ENCODE peak calls at places on chromosome X, in four cellular contexts. One of them, this sample, is unnamed.

GRCh38 chrX:103779156-103779555 is 2.5 kb downstream of the PLP1 start:
- DNase-seq in epithelial cell of esophagus: no peak
- DNase-seq in naive thymus-derived CD4-positive, alpha-beta T cell: no peak
- DNase-seq in SJSA1: no peak
- DNase-seq in this sample: no peak

GRCh38 chrX:41332408-41332987 is 1.5 kb upstream of the DDX3X start:
- DNase-seq in SJSA1: no peak
- DNase-seq in naive thymus-derived CD4-positive, alpha-beta T cell: no peak
- DNase-seq in epithelial cell of esophagus: peak
- DNase-seq in this sample: peak

GRCh38 chrX:13028871-13029336 is 15.5 kb downstream of the FAM9C start:
- DNase-seq in epithelial cell of esophagus: peak
- DNase-seq in naive thymus-derived CD4-positive, alpha-beta T cell: no peak
- DNase-seq in SJSA1: no peak
- DNase-seq in this sample: no peak

GRCh38 chrX:64843224-64843623 is 133.0 kb downstream of the ZC4H2 start:
- DNase-seq in naive thymus-derived CD4-positive, alpha-beta T cell: no peak
- DNase-seq in epithelial cell of esophagus: no peak
- DNase-seq in SJSA1: no peak
- DNase-seq in this sample: no peak

GRCh38 chrX:152445926-152446325 is 5.2 kb downstream of the GABRA3 start:
- DNase-seq in epithelial cell of esophagus: no peak
- DNase-seq in naive thymus-derived CD4-positive, alpha-beta T cell: no peak
- DNase-seq in SJSA1: no peak
- DNase-seq in this sample: no peak

GRCh38 chrX:40096395-40097091 is 1.2 kb downstream of the BCOR start:
- DNase-seq in SJSA1: peak
- DNase-seq in epithelial cell of esophagus: no peak
- DNase-seq in naive thymus-derived CD4-positive, alpha-beta T cell: peak
- DNase-seq in this sample: peak

GRCh38 chrX:51461053-51462050 is 35.0 kb downstream of the NUDT11 start:
- DNase-seq in SJSA1: peak
- DNase-seq in epithelial cell of esophagus: peak
- DNase-seq in naive thymus-derived CD4-positive, alpha-beta T cell: peak
- DNase-seq in this sample: no peak

GRCh38 chrX:19194285-19195242 is 72.3 kb upstream of the ADGRG2 start:
- DNase-seq in epithelial cell of esophagus: no peak
- DNase-seq in naive thymus-derived CD4-positive, alpha-beta T cell: no peak
- DNase-seq in SJSA1: no peak
- DNase-seq in this sample: no peak

GRCh38 chrX:68196939-68197791 is 236.1 kb downstream of the OPHN1 start:
- DNase-seq in epithelial cell of esophagus: peak
- DNase-seq in naive thymus-derived CD4-positive, alpha-beta T cell: no peak
- DNase-seq in SJSA1: peak
- DNase-seq in this sample: no peak

GRCh38 chrX:141176586-141177451 is at the start of gene LDOC1:
- DNase-seq in SJSA1: peak
- DNase-seq in naive thymus-derived CD4-positive, alpha-beta T cell: peak
- DNase-seq in epithelial cell of esophagus: peak
- DNase-seq in this sample: peak

GRCh38 chrX:27591938-27592337 is 1.8 kb downstream of the DCAF8L2 start:
- DNase-seq in epithelial cell of esophagus: no peak
- DNase-seq in naive thymus-derived CD4-positive, alpha-beta T cell: no peak
- DNase-seq in SJSA1: no peak
- DNase-seq in this sample: no peak

GRCh38 chrX:24775891-24776290 is 82.2 kb downstream of the POLA1 start:
- DNase-seq in epithelial cell of esophagus: no peak
- DNase-seq in naive thymus-derived CD4-positive, alpha-beta T cell: no peak
- DNase-seq in SJSA1: no peak
- DNase-seq in this sample: no peak

GRCh38 chrX:40152173-40152705 is 54.5 kb upstream of the BCOR start:
- DNase-seq in SJSA1: no peak
- DNase-seq in epithelial cell of esophagus: no peak
- DNase-seq in naive thymus-derived CD4-positive, alpha-beta T cell: peak
- DNase-seq in this sample: no peak

GRCh38 chrX:149383852-149384251 is 121.3 kb downstream of the IDS start:
- DNase-seq in SJSA1: no peak
- DNase-seq in naive thymus-derived CD4-positive, alpha-beta T cell: no peak
- DNase-seq in epithelial cell of esophagus: no peak
- DNase-seq in this sample: no peak

GRCh38 chrX:37441377-37441776 is 92.2 kb downstream of the PRRG1 start:
- DNase-seq in epithelial cell of esophagus: no peak
- DNase-seq in naive thymus-derived CD4-positive, alpha-beta T cell: no peak
- DNase-seq in SJSA1: no peak
- DNase-seq in this sample: no peak

GRCh38 chrX:10245219-10245618 is 88.4 kb downstream of the CLCN4 start:
- DNase-seq in naive thymus-derived CD4-positive, alpha-beta T cell: no peak
- DNase-seq in SJSA1: no peak
- DNase-seq in epithelial cell of esophagus: no peak
- DNase-seq in this sample: no peak

GRCh38 chrX:72057331-72057730 is 74.4 kb downstream of the RTL5 start:
- DNase-seq in epithelial cell of esophagus: no peak
- DNase-seq in naive thymus-derived CD4-positive, alpha-beta T cell: no peak
- DNase-seq in SJSA1: no peak
- DNase-seq in this sample: no peak

GRCh38 chrX:118727686-118728339 is 407 bp downstream of the IL13RA1 start:
- DNase-seq in SJSA1: peak
- DNase-seq in naive thymus-derived CD4-positive, alpha-beta T cell: no peak
- DNase-seq in epithelial cell of esophagus: no peak
- DNase-seq in this sample: no peak

GRCh38 chrX:43618376-43619205 is 37.5 kb upstream of the MAOA start:
- DNase-seq in epithelial cell of esophagus: no peak
- DNase-seq in naive thymus-derived CD4-positive, alpha-beta T cell: no peak
- DNase-seq in SJSA1: no peak
- DNase-seq in this sample: no peak

GRCh38 chrX:11351375-11352295 is 58.4 kb downstream of the AMELX start:
- DNase-seq in naive thymus-derived CD4-positive, alpha-beta T cell: no peak
- DNase-seq in epithelial cell of esophagus: no peak
- DNase-seq in SJSA1: no peak
- DNase-seq in this sample: no peak

GRCh38 chrX:130682990-130683389 is 220.0 kb downstream of the ENOX2 start:
- DNase-seq in epithelial cell of esophagus: no peak
- DNase-seq in naive thymus-derived CD4-positive, alpha-beta T cell: no peak
- DNase-seq in SJSA1: no peak
- DNase-seq in this sample: no peak

GRCh38 chrX:16785247-16786138 is 773 bp upstream of the TXLNG start:
- DNase-seq in epithelial cell of esophagus: no peak
- DNase-seq in SJSA1: no peak
- DNase-seq in naive thymus-derived CD4-positive, alpha-beta T cell: no peak
- DNase-seq in this sample: peak

DNA sequence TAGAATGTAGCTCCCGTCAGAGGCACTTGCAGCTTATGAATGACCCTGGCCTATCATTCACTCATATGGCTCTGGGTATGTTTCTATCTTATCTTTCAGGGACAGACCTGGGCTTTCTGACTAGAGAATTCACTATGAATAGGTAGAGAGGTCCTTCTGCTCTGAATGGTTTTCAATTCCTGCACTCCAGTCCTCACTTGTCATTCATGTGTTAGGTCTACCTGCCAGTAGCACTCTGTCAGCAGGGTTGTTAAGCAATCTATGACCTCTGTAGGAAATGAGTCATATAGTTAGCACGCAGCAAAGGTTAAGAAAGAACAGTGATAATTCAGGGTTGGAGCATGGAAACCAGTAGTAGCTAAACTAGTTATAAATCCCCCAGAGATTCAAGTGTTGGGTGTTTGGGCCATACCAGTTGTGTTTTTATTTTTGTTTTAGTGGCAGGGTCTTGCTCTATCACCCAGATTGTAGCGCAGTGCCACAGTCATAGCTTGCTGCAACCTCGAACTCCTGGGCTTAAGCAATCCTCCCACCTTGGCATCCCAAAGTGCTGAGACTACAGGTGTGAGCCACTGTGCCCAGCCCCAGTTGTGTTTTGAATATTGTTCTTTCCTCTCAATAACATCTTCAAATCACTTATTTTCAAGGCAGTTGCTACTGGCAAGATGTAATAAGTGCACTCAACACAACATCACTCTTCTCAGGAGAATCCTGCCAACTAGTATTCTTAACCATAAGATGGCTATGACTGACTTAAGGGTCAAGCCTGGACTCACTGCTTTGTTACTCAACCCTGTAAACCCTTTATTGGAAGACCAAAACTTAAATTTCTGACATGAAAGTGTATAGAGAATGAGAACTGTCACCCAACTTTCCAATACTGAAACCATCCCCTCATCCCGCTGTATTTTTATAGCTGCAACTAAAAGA is 25.1 kb downstream of the ARL13A start:
- DNase-seq in naive thymus-derived CD4-positive, alpha-beta T cell: no peak
- DNase-seq in SJSA1: no peak
- DNase-seq in epithelial cell of esophagus: peak
- DNase-seq in this sample: no peak
- H3K4me3 ChIP-seq in naive thymus-derived CD4-positive, alpha-beta T cell: no peak
- H3K4me3 ChIP-seq in SJSA1: no peak
- H3K4me3 ChIP-seq in epithelial cell of esophagus: no peak
- H3K4me3 ChIP-seq in this sample: no peak

GRCh38 chrX:47360423-47361179 is 9.8 kb upstream of the ZNF157 start:
- DNase-seq in SJSA1: no peak
- DNase-seq in epithelial cell of esophagus: no peak
- DNase-seq in naive thymus-derived CD4-positive, alpha-beta T cell: no peak
- DNase-seq in this sample: no peak

GRCh38 chrX:47358387-47359065 is 11.9 kb upstream of the ZNF157 start:
- DNase-seq in SJSA1: no peak
- DNase-seq in epithelial cell of esophagus: no peak
- DNase-seq in naive thymus-derived CD4-positive, alpha-beta T cell: peak
- DNase-seq in this sample: no peak

GRCh38 chrX:47366051-47366722 is 4.2 kb upstream of the ZNF157 start:
- DNase-seq in naive thymus-derived CD4-positive, alpha-beta T cell: peak
- DNase-seq in SJSA1: peak
- DNase-seq in epithelial cell of esophagus: peak
- DNase-seq in this sample: peak

DNA sequence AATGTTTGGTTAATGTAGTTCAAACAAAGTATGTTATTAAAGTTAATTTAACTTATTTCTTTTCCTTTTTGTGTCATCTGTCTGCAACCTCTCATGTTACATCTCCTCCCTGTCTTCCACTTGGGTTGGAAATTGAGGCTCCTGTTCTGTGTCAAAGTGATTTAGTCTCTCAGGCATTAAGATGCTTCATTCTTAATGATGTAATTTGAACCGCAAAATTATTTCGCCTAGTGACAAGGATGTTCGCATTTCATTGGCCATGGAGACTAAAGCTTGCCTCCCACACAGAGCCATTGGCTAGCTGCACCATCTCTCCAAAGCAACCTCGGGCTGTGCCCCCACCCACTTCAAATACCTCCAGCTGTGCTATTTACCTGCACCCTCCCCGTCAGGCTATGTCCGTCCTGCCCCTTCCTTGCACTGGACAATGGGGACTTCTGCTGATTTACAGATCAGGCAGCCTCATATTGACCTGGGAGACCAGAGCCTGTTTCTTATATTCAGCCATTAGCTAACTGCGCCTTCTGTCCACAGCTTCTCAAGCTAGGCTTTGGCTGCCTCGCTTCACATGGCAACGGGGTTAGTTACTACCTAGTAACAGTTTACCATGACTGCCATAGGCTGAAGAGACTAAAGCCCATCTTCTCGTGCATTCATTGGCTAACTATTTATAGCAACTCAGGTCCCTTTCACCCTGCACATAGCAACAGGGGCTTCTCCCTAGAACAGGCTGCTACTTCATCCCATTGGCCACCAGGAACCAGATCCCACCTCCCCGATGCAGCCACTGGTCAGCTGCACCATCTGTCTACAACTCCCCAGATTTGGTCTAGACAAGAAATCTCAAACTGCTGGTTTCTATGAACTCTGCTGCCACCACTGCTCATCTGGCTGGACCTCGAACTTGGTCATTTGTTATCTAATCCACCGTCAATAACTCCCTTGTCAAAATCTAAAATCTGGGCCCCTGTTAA is 8.6 kb upstream of the ZNF157 start:
- DNase-seq in naive thymus-derived CD4-positive, alpha-beta T cell: no peak
- DNase-seq in SJSA1: peak
- DNase-seq in epithelial cell of esophagus: peak
- DNase-seq in this sample: peak
- H3K4me3 ChIP-seq in naive thymus-derived CD4-positive, alpha-beta T cell: no peak
- H3K4me3 ChIP-seq in SJSA1: no peak
- H3K4me3 ChIP-seq in epithelial cell of esophagus: peak
- H3K4me3 ChIP-seq in this sample: no peak

DNA sequence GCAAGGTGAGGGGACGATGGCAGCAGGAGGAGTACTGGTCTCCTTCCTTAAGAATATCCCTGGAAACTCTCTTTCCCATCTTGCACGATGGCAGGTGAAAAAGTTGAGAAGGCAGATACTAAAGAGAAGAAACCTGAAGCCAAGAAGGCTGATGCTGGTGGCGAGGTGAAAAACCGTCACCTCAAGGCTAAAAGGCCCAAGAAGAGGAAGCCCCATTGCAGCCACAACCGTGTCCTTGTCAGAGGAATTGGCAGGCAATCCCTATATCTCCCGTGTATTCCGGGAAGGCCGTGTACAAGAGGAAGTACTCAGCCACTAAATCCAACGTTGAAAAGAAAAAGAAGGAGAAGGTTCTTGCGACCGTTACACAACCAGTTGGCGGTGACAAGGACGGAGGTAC is 40.0 kb downstream of the CRLF2 start:
- DNase-seq in SJSA1: no peak
- DNase-seq in epithelial cell of esophagus: no peak
- DNase-seq in naive thymus-derived CD4-positive, alpha-beta T cell: no peak
- DNase-seq in this sample: no peak
- H3K4me3 ChIP-seq in SJSA1: no peak
- H3K4me3 ChIP-seq in epithelial cell of esophagus: no peak
- H3K4me3 ChIP-seq in naive thymus-derived CD4-positive, alpha-beta T cell: no peak
- H3K4me3 ChIP-seq in this sample: no peak

DNA sequence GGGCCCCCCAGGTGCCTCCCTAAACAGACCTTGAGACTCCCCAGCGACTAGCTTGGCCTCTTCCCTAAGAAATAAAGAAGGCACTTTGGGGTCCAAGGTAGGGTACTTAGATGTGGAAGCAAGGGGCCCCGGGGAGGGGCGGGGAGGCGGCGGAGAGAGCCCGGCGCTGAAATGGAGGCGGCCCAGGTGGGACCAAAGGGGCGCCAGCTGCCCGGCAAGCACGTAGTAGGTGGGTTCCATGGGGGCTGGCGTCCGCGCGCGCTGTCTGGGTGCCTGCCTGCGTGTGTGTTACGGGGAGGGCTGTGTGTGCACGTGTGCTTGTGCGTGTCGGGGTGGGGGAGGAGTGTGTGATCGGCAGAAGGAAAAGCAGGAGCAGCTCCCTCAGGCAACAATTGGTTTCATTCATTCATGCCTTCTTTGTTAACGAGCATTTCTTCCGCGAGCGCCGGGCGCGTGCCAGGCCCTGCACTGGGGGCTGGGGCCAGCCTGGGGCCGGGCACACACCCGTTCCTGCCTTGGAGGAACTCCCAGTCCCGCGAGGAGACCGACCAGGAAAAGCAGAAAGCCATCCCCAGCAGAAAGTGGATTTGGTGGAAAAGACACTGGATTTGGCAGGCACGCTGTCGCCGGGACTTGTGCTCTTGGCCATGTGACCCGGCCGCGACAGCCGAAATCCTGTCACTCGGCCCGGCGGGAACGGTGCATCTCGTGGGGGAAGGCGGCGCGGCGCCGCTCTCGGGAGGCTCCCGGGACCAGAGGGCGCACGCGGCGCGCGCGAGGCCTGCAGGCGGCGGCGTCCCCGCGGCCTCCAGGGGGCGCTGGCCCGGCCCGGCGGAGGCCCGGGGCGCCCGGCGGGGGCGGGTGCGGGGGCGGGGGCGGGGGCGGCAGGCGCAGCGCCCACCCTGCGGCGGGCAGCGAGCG is 3.3 kb upstream of the DUSP9 start:
- DNase-seq in epithelial cell of esophagus: peak
- DNase-seq in naive thymus-derived CD4-positive, alpha-beta T cell: no peak
- DNase-seq in SJSA1: peak
- DNase-seq in this sample: no peak
- H3K4me3 ChIP-seq in epithelial cell of esophagus: peak
- H3K4me3 ChIP-seq in naive thymus-derived CD4-positive, alpha-beta T cell: no peak
- H3K4me3 ChIP-seq in SJSA1: no peak
- H3K4me3 ChIP-seq in this sample: no peak